ENCODE peak calls at places on chromosomes 7 and 10, in six cellular contexts. J is neural progenitor cell; E is IMR-90; G is dermis blood vessel endothelial cell; W is stimulated activated CD4-positive, alpha-beta T cell treated with anti-CD3 and anti-CD28 coated beads, TNF-alpha, amount 100 ng/mL, for 48 hours; R is AG10803. L is an unnamed sample.

GRCh38 chr10:89419548-89419947 is 5.2 kb downstream of the IFIT5 start:
- DNase-seq in G (peak; percentile 36), R (peak; percentile 18), W (no peak), J (no peak), E (peak; percentile 31), L (peak; percentile 16)

GRCh38 chr10:80964955-80965614 is 427.4 kb downstream of the SH2D4B start:
- DNase-seq in E (no peak), R (no peak), W (no peak), G (no peak), J (no peak), L (no peak)

GRCh38 chr7:137373507-137373906 is 30.0 kb upstream of the PTN start:
- DNase-seq in R (no peak), G (no peak), W (no peak), E (no peak), J (no peak), L (no peak)

GRCh38 chr10:17075510-17075909 is 54.1 kb downstream of the CUBN start:
- DNase-seq in G (peak; percentile 87), J (no peak), R (peak; percentile 96), W (no peak), E (peak; percentile 96), L (no peak)

GRCh38 chr7:133863362-133864061 is 263.6 kb upstream of the LRGUK start:
- DNase-seq in R (no peak), J (no peak), E (no peak), W (no peak), G (no peak), L (no peak)

GRCh38 chr7:85103352-85103751 is 83.5 kb downstream of the SEMA3D start:
- DNase-seq in R (no peak), J (no peak), E (no peak), G (no peak), W (no peak), L (peak; percentile 8)

GRCh38 chr7:145718129-145718528 is 398.5 kb upstream of the CNTNAP2 start:
- DNase-seq in R (no peak), J (peak; percentile 71), E (no peak), W (no peak), G (no peak), L (no peak)

GRCh38 chr10:15167411-15168295 is 840 bp downstream of the NMT2 start:
- DNase-seq in J (peak; percentile 89), E (peak; percentile 49), G (peak; percentile 73), R (peak; percentile 44), W (peak; percentile 25), L (peak; percentile 52)

GRCh38 chr10:58651040-58651439 is 138.4 kb downstream of the BICC1 start:
- DNase-seq in G (no peak), E (peak; percentile 34), W (no peak), J (no peak), R (peak; percentile 91), L (no peak)

GRCh38 chr7:130114374-130114773 is 44.0 kb downstream of the KLHDC10 start:
- DNase-seq in R (no peak), W (no peak), E (no peak), J (no peak), G (no peak), L (no peak)

GRCh38 chr7:36360244-36360643 is 29.4 kb upstream of the ANLN start:
- DNase-seq in J (peak; percentile 54), G (no peak), E (no peak), R (no peak), W (no peak), L (no peak)